ENCODE peak calls at places on chromosomes 16 and 17, in nine cellular contexts. One of them, this sample, is unnamed.
A peak's percentile ranks its signal among the peaks of the same experiment; 100 is the strongest.

GRCh38 chr17:64778367-64779290 is 116.5 kb upstream of the SMURF2 start:
- DNase-seq in Peyer's patch: peak; percentile 34
- DNase-seq in breast epithelium: no peak
- DNase-seq in endothelial cell of umbilical vein: no peak
- DNase-seq in A549: no peak
- DNase-seq in heart left ventricle: no peak
- DNase-seq in spleen: peak; percentile 88
- DNase-seq in upper lobe of left lung: peak; percentile 92
- DNase-seq in prostate gland: no peak
- DNase-seq in this sample: peak; percentile 54

GRCh38 chr17:66964930-66965800 is 658 bp downstream of the CACNG4 start:
- DNase-seq in endothelial cell of umbilical vein: no peak
- DNase-seq in prostate gland: peak; percentile 65
- DNase-seq in upper lobe of left lung: peak; percentile 90
- DNase-seq in spleen: no peak
- DNase-seq in heart left ventricle: no peak
- DNase-seq in A549: peak; percentile 47
- DNase-seq in Peyer's patch: no peak
- DNase-seq in breast epithelium: no peak
- DNase-seq in this sample: no peak

GRCh38 chr17:50149425-50150353 is 788 bp downstream of the PPP1R9B start:
- DNase-seq in prostate gland: peak; percentile 47
- DNase-seq in upper lobe of left lung: peak; percentile 95
- DNase-seq in spleen: peak; percentile 95
- DNase-seq in Peyer's patch: peak; percentile 53
- DNase-seq in endothelial cell of umbilical vein: peak; percentile 59
- DNase-seq in breast epithelium: no peak
- DNase-seq in A549: peak; percentile 76
- DNase-seq in heart left ventricle: peak; percentile 64
- DNase-seq in this sample: peak; percentile 63

GRCh38 chr16:72872966-72873365 is 175.0 kb downstream of the ZFHX3 start:
- DNase-seq in A549: no peak
- DNase-seq in heart left ventricle: no peak
- DNase-seq in endothelial cell of umbilical vein: no peak
- DNase-seq in breast epithelium: no peak
- DNase-seq in prostate gland: no peak
- DNase-seq in upper lobe of left lung: no peak
- DNase-seq in spleen: no peak
- DNase-seq in Peyer's patch: no peak
- DNase-seq in this sample: no peak

GRCh38 chr16:59342669-59343068 is 608.6 kb upstream of the GOT2 start:
- DNase-seq in spleen: no peak
- DNase-seq in endothelial cell of umbilical vein: no peak
- DNase-seq in heart left ventricle: no peak
- DNase-seq in prostate gland: no peak
- DNase-seq in A549: no peak
- DNase-seq in upper lobe of left lung: no peak
- DNase-seq in Peyer's patch: no peak
- DNase-seq in breast epithelium: no peak
- DNase-seq in this sample: no peak

GRCh38 chr17:78134899-78135385 is 4.4 kb downstream of the TMC8 start:
- DNase-seq in breast epithelium: no peak
- DNase-seq in prostate gland: no peak
- DNase-seq in heart left ventricle: no peak
- DNase-seq in Peyer's patch: no peak
- DNase-seq in A549: no peak
- DNase-seq in upper lobe of left lung: no peak
- DNase-seq in spleen: no peak
- DNase-seq in endothelial cell of umbilical vein: no peak
- DNase-seq in this sample: no peak

GRCh38 chr17:30541802-30542201 is 64.6 kb downstream of the GOSR1 start:
- DNase-seq in endothelial cell of umbilical vein: no peak
- DNase-seq in spleen: no peak
- DNase-seq in Peyer's patch: no peak
- DNase-seq in prostate gland: no peak
- DNase-seq in upper lobe of left lung: no peak
- DNase-seq in A549: no peak
- DNase-seq in breast epithelium: no peak
- DNase-seq in heart left ventricle: no peak
- DNase-seq in this sample: no peak

GRCh38 chr17:45230787-45231480 is 9.2 kb downstream of the FMNL1 start:
- DNase-seq in prostate gland: no peak
- DNase-seq in heart left ventricle: peak; percentile 76
- DNase-seq in endothelial cell of umbilical vein: no peak
- DNase-seq in Peyer's patch: no peak
- DNase-seq in A549: peak; percentile 72
- DNase-seq in breast epithelium: no peak
- DNase-seq in upper lobe of left lung: peak; percentile 66
- DNase-seq in spleen: peak; percentile 77
- DNase-seq in this sample: no peak

GRCh38 chr17:18119938-18120337 is 11.4 kb downstream of the MYO15A start:
- DNase-seq in prostate gland: no peak
- DNase-seq in endothelial cell of umbilical vein: no peak
- DNase-seq in heart left ventricle: no peak
- DNase-seq in A549: no peak
- DNase-seq in upper lobe of left lung: no peak
- DNase-seq in spleen: no peak
- DNase-seq in breast epithelium: no peak
- DNase-seq in Peyer's patch: no peak
- DNase-seq in this sample: no peak

GRCh38 chr17:44983563-44983962 is 15.5 kb upstream of the C1QL1 start:
- DNase-seq in A549: no peak
- DNase-seq in upper lobe of left lung: no peak
- DNase-seq in prostate gland: no peak
- DNase-seq in breast epithelium: no peak
- DNase-seq in endothelial cell of umbilical vein: no peak
- DNase-seq in spleen: no peak
- DNase-seq in Peyer's patch: no peak
- DNase-seq in heart left ventricle: peak; percentile 74
- DNase-seq in this sample: no peak

GRCh38 chr16:6105115-6105514 is 1007.5 kb upstream of the EEF2KMT start:
- DNase-seq in endothelial cell of umbilical vein: no peak
- DNase-seq in upper lobe of left lung: no peak
- DNase-seq in prostate gland: no peak
- DNase-seq in heart left ventricle: no peak
- DNase-seq in spleen: no peak
- DNase-seq in A549: no peak
- DNase-seq in Peyer's patch: no peak
- DNase-seq in breast epithelium: no peak
- DNase-seq in this sample: no peak

GRCh38 chr17:78970834-78971763 is 8.6 kb downstream of the LGALS3BP start:
- DNase-seq in breast epithelium: peak; percentile 79
- DNase-seq in upper lobe of left lung: no peak
- DNase-seq in Peyer's patch: peak; percentile 86
- DNase-seq in endothelial cell of umbilical vein: peak; percentile 74
- DNase-seq in prostate gland: peak; percentile 69
- DNase-seq in spleen: peak; percentile 92
- DNase-seq in A549: peak; percentile 83
- DNase-seq in heart left ventricle: peak; percentile 79
- DNase-seq in this sample: peak; percentile 88

GRCh38 chr17:74773414-74773813 is 2.7 kb downstream of the NAT9 start:
- DNase-seq in breast epithelium: no peak
- DNase-seq in Peyer's patch: no peak
- DNase-seq in heart left ventricle: no peak
- DNase-seq in spleen: no peak
- DNase-seq in upper lobe of left lung: no peak
- DNase-seq in prostate gland: no peak
- DNase-seq in endothelial cell of umbilical vein: no peak
- DNase-seq in A549: no peak
- DNase-seq in this sample: no peak

GRCh38 chr16:4601317-4602186 is 13.1 kb downstream of the UBALD1 start:
- DNase-seq in prostate gland: peak; percentile 31
- DNase-seq in A549: no peak
- DNase-seq in endothelial cell of umbilical vein: no peak
- DNase-seq in spleen: peak; percentile 57
- DNase-seq in upper lobe of left lung: no peak
- DNase-seq in Peyer's patch: no peak
- DNase-seq in heart left ventricle: no peak
- DNase-seq in breast epithelium: no peak
- DNase-seq in this sample: peak; percentile 90

GRCh38 chr16:4780235-4780634 is 7.9 kb downstream of the SEPTIN12 start:
- DNase-seq in heart left ventricle: no peak
- DNase-seq in upper lobe of left lung: no peak
- DNase-seq in Peyer's patch: no peak
- DNase-seq in A549: peak; percentile 35
- DNase-seq in breast epithelium: no peak
- DNase-seq in spleen: no peak
- DNase-seq in prostate gland: no peak
- DNase-seq in endothelial cell of umbilical vein: no peak
- DNase-seq in this sample: no peak

GRCh38 chr17:57651451-57651850 is 93.6 kb downstream of the CCDC182 start:
- DNase-seq in Peyer's patch: no peak
- DNase-seq in heart left ventricle: no peak
- DNase-seq in upper lobe of left lung: peak; percentile 47
- DNase-seq in A549: no peak
- DNase-seq in prostate gland: no peak
- DNase-seq in spleen: no peak
- DNase-seq in breast epithelium: no peak
- DNase-seq in endothelial cell of umbilical vein: no peak
- DNase-seq in this sample: peak; percentile 98

DNA sequence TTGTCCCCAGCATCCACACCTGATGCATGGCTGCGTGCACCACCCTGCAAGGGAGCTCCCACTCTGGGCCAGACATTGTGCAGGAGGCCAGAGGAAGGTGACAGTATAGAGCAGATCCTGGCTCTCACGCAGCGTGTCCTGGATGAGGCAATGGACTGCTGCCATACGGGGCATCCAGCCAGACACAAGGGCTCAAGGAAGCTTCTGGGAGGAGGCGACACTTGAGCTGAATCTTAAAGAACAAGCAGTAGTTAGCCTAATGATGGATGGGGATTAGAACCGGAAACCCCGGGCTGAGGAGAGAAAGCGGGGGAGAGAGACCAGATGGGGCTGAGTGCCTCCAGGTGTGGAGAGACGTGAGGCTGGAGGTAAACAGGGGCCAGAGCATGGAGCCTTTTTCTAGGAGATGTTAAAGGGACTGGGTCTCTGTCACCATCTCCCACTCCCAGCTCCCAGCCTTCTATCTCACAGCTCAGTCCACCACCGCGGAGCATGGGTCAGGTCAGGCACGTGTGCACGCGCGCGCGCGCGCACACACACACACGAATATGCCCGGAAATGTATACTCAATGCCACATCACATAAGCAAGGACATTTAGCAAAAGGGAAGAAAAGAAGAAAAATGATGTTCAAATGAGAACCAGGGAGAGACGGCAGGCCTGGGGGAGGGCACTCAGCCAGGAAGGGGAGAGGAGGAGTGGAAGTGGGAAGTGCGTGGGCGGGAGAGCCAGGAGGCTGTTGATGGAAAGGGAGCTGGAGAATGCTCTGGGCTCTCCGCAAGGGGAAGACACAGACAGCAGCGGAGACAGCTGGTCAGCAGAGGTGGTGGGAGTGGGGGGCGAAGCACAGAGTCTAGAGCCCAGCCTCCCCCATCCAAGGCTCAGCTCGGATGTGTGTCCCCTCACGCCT is 46.2 kb downstream of the CCDC42 start:
- DNase-seq in heart left ventricle: peak; percentile 59
- DNase-seq in prostate gland: peak; percentile 68
- DNase-seq in A549: no peak
- DNase-seq in breast epithelium: peak; percentile 72
- DNase-seq in Peyer's patch: no peak
- DNase-seq in spleen: no peak
- DNase-seq in upper lobe of left lung: peak; percentile 80
- DNase-seq in endothelial cell of umbilical vein: peak; percentile 63
- DNase-seq in this sample: peak; percentile 17
- H3K4me3 ChIP-seq in heart left ventricle: no peak overlapping the region
- H3K4me3 ChIP-seq in prostate gland: no peak overlapping the region
- H3K4me3 ChIP-seq in A549: no peak overlapping the region
- H3K4me3 ChIP-seq in breast epithelium: peak overlapping the region; percentile 14
- H3K4me3 ChIP-seq in Peyer's patch: no peak overlapping the region
- H3K4me3 ChIP-seq in spleen: no peak overlapping the region
- H3K4me3 ChIP-seq in upper lobe of left lung: peak overlapping the region; percentile 24
- H3K4me3 ChIP-seq in endothelial cell of umbilical vein: no peak overlapping the region
- H3K4me3 ChIP-seq in this sample: no peak overlapping the region

GRCh38 chr17:29389994-29390855 is at the start of gene TAOK1:
- DNase-seq in A549: peak; percentile 99
- DNase-seq in endothelial cell of umbilical vein: peak; percentile 97
- DNase-seq in spleen: peak; percentile 100
- DNase-seq in heart left ventricle: peak; percentile 99
- DNase-seq in breast epithelium: peak; percentile 99
- DNase-seq in upper lobe of left lung: peak; percentile 99
- DNase-seq in prostate gland: peak; percentile 99
- DNase-seq in Peyer's patch: peak; percentile 99
- DNase-seq in this sample: peak; percentile 99
- TF ChIP-seq POLR2A in A549: peak; percentile 93
- TF ChIP-seq POLR2A in endothelial cell of umbilical vein: peak; percentile 96
- TF ChIP-seq POLR2A in spleen: peak; percentile 91
- TF ChIP-seq POLR2A in heart left ventricle: peak; percentile 94
- TF ChIP-seq POLR2A in breast epithelium: peak; percentile 92
- TF ChIP-seq POLR2A in upper lobe of left lung: peak; percentile 77
- TF ChIP-seq POLR2A in prostate gland: peak; percentile 95
- TF ChIP-seq POLR2A in Peyer's patch: peak; percentile 93
- TF ChIP-seq POLR2A in this sample: peak; percentile 93

GRCh38 chr16:50086176-50086575 is 20.4 kb downstream of the HEATR3 start:
- DNase-seq in heart left ventricle: no peak
- DNase-seq in endothelial cell of umbilical vein: no peak
- DNase-seq in breast epithelium: no peak
- DNase-seq in A549: no peak
- DNase-seq in prostate gland: no peak
- DNase-seq in upper lobe of left lung: no peak
- DNase-seq in Peyer's patch: no peak
- DNase-seq in spleen: no peak
- DNase-seq in this sample: no peak
- H3K4me3 ChIP-seq in heart left ventricle: no peak overlapping the region
- H3K4me3 ChIP-seq in endothelial cell of umbilical vein: no peak overlapping the region
- H3K4me3 ChIP-seq in breast epithelium: no peak overlapping the region
- H3K4me3 ChIP-seq in A549: no peak overlapping the region
- H3K4me3 ChIP-seq in prostate gland: no peak overlapping the region
- H3K4me3 ChIP-seq in upper lobe of left lung: no peak overlapping the region
- H3K4me3 ChIP-seq in Peyer's patch: no peak overlapping the region
- H3K4me3 ChIP-seq in spleen: no peak overlapping the region
- H3K4me3 ChIP-seq in this sample: no peak overlapping the region

DNA sequence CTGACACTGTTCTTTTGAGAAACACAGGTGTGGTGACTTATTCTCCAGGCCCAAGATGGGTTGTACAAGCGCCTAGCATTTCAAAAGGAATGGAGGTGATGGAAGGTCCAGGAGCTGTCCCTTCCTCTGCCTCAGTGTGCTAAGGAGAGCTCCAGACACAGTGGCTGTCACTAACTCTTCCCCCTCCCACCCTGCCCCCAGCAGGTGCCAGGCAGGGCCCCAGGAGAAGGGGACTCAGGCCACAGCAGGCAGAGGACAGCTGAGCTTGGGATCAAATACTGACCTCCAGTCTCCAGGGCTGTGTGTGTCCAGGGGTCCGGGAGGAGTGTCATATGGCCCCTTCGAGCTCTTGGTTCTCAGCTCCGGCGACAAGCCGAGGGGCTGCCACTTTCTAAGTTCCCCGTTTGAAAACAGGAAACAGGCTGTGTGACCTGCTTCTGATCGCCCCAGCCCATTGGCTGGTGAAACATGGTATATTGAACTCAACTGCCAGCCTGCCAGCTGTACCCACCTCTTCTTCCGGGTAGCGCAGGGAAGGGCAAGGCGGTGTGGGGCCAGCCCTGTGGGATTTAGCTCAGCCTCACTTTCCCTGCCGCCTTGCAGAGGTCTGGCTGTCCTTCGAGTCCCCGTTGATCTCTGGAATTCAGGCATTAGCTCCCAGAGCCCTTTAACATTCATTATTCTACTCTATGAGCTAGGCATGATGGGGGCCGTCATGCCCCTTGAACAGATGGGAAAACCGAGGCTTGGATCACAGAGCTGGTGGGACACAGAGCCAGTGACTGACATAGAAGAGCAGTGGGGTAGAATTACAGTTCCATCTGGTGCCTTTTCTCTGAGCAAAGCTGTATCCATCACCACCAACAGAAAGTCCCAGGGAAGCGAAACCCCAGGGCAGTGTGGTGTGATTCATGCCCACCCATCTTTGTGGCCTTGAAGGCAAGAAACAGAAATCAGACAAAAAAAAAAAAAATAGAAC is at the start of gene SNX20:
- DNase-seq in spleen: peak; percentile 93
- DNase-seq in Peyer's patch: peak; percentile 83
- DNase-seq in endothelial cell of umbilical vein: no peak
- DNase-seq in upper lobe of left lung: peak; percentile 29
- DNase-seq in A549: no peak
- DNase-seq in prostate gland: no peak
- DNase-seq in breast epithelium: no peak
- DNase-seq in heart left ventricle: no peak
- DNase-seq in this sample: no peak
- TF ChIP-seq POLR2A in spleen: peak; percentile 25
- TF ChIP-seq POLR2A in Peyer's patch: no peak
- TF ChIP-seq POLR2A in endothelial cell of umbilical vein: no peak
- TF ChIP-seq POLR2A in upper lobe of left lung: no peak
- TF ChIP-seq POLR2A in A549: no peak
- TF ChIP-seq POLR2A in prostate gland: no peak
- TF ChIP-seq POLR2A in breast epithelium: no peak
- TF ChIP-seq POLR2A in heart left ventricle: no peak
- TF ChIP-seq POLR2A in this sample: no peak